ENCODE peak calls at places on chromosomes 3 and 15, in nine cellular contexts. One of them, this sample, is unnamed.

GRCh38 chr3:78823859-78824258 is 943.9 kb downstream of the ROBO1 start:
- DNase-seq in ELR: peak; percentile 65
- DNase-seq in LHCN-M2: no peak
- DNase-seq in cerebellum: no peak
- DNase-seq in dorsolateral prefrontal cortex: no peak
- DNase-seq in central memory CD4-positive, alpha-beta T cell: no peak
- DNase-seq in NCI-H2029 treated with DMSO at 0.1 percent for 48 hours: no peak
- DNase-seq in stimulated activated CD4-positive, alpha-beta T cell treated with anti-CD3 and anti-CD28 coated beads, Interleukin-4, amount 100 ng/mL, for 24 hours: no peak
- DNase-seq in SHP77: no peak
- DNase-seq in this sample: peak; percentile 60

GRCh38 chr3:189334064-189334920 is 162.5 kb downstream of the TPRG1 start:
- DNase-seq in ELR: peak; percentile 47
- DNase-seq in SHP77: no peak
- DNase-seq in LHCN-M2: peak; percentile 75
- DNase-seq in dorsolateral prefrontal cortex: no peak
- DNase-seq in cerebellum: no peak
- DNase-seq in central memory CD4-positive, alpha-beta T cell: peak; percentile 18
- DNase-seq in stimulated activated CD4-positive, alpha-beta T cell treated with anti-CD3 and anti-CD28 coated beads, Interleukin-4, amount 100 ng/mL, for 24 hours: no peak
- DNase-seq in NCI-H2029 treated with DMSO at 0.1 percent for 48 hours: no peak
- DNase-seq in this sample: no peak

GRCh38 chr3:30511524-30512278 is 94.7 kb upstream of the TGFBR2 start:
- DNase-seq in dorsolateral prefrontal cortex: no peak
- DNase-seq in ELR: peak; percentile 95
- DNase-seq in cerebellum: no peak
- DNase-seq in LHCN-M2: peak; percentile 97
- DNase-seq in stimulated activated CD4-positive, alpha-beta T cell treated with anti-CD3 and anti-CD28 coated beads, Interleukin-4, amount 100 ng/mL, for 24 hours: no peak
- DNase-seq in NCI-H2029 treated with DMSO at 0.1 percent for 48 hours: no peak
- DNase-seq in central memory CD4-positive, alpha-beta T cell: no peak
- DNase-seq in SHP77: no peak
- DNase-seq in this sample: peak; percentile 98

GRCh38 chr3:197427013-197427412 is 128.6 kb upstream of the DLG1 start:
- DNase-seq in LHCN-M2: no peak
- DNase-seq in NCI-H2029 treated with DMSO at 0.1 percent for 48 hours: no peak
- DNase-seq in cerebellum: peak; percentile 76
- DNase-seq in stimulated activated CD4-positive, alpha-beta T cell treated with anti-CD3 and anti-CD28 coated beads, Interleukin-4, amount 100 ng/mL, for 24 hours: no peak
- DNase-seq in SHP77: no peak
- DNase-seq in dorsolateral prefrontal cortex: no peak
- DNase-seq in ELR: no peak
- DNase-seq in central memory CD4-positive, alpha-beta T cell: no peak
- DNase-seq in this sample: peak; percentile 4

GRCh38 chr3:149528344-149528657 is 53.8 kb downstream of the TM4SF4 start:
- DNase-seq in SHP77: no peak
- DNase-seq in dorsolateral prefrontal cortex: no peak
- DNase-seq in LHCN-M2: no peak
- DNase-seq in ELR: no peak
- DNase-seq in NCI-H2029 treated with DMSO at 0.1 percent for 48 hours: no peak
- DNase-seq in stimulated activated CD4-positive, alpha-beta T cell treated with anti-CD3 and anti-CD28 coated beads, Interleukin-4, amount 100 ng/mL, for 24 hours: no peak
- DNase-seq in cerebellum: no peak
- DNase-seq in central memory CD4-positive, alpha-beta T cell: no peak
- DNase-seq in this sample: no peak

GRCh38 chr15:100115711-100116090 is 226.1 kb downstream of the ADAMTS17 start:
- DNase-seq in SHP77: no peak
- DNase-seq in central memory CD4-positive, alpha-beta T cell: no peak
- DNase-seq in dorsolateral prefrontal cortex: no peak
- DNase-seq in stimulated activated CD4-positive, alpha-beta T cell treated with anti-CD3 and anti-CD28 coated beads, Interleukin-4, amount 100 ng/mL, for 24 hours: no peak
- DNase-seq in ELR: peak; percentile 44
- DNase-seq in cerebellum: no peak
- DNase-seq in NCI-H2029 treated with DMSO at 0.1 percent for 48 hours: peak; percentile 31
- DNase-seq in LHCN-M2: peak; percentile 45
- DNase-seq in this sample: no peak

GRCh38 chr15:90762109-90762508 is 45.0 kb downstream of the BLM start:
- DNase-seq in NCI-H2029 treated with DMSO at 0.1 percent for 48 hours: no peak
- DNase-seq in central memory CD4-positive, alpha-beta T cell: no peak
- DNase-seq in dorsolateral prefrontal cortex: peak; percentile 49
- DNase-seq in stimulated activated CD4-positive, alpha-beta T cell treated with anti-CD3 and anti-CD28 coated beads, Interleukin-4, amount 100 ng/mL, for 24 hours: no peak
- DNase-seq in cerebellum: no peak
- DNase-seq in LHCN-M2: peak; percentile 76
- DNase-seq in SHP77: no peak
- DNase-seq in ELR: no peak
- DNase-seq in this sample: peak; percentile 78

GRCh38 chr15:74786659-74787165 is 4.8 kb downstream of the CSK start:
- DNase-seq in NCI-H2029 treated with DMSO at 0.1 percent for 48 hours: no peak
- DNase-seq in stimulated activated CD4-positive, alpha-beta T cell treated with anti-CD3 and anti-CD28 coated beads, Interleukin-4, amount 100 ng/mL, for 24 hours: no peak
- DNase-seq in LHCN-M2: no peak
- DNase-seq in dorsolateral prefrontal cortex: no peak
- DNase-seq in cerebellum: no peak
- DNase-seq in ELR: no peak
- DNase-seq in SHP77: no peak
- DNase-seq in central memory CD4-positive, alpha-beta T cell: no peak
- DNase-seq in this sample: no peak

GRCh38 chr3:183427206-183428139 is 946 bp downstream of the MCF2L2 start:
- DNase-seq in cerebellum: peak; percentile 56
- DNase-seq in ELR: no peak
- DNase-seq in dorsolateral prefrontal cortex: no peak
- DNase-seq in stimulated activated CD4-positive, alpha-beta T cell treated with anti-CD3 and anti-CD28 coated beads, Interleukin-4, amount 100 ng/mL, for 24 hours: no peak
- DNase-seq in SHP77: peak; percentile 18
- DNase-seq in LHCN-M2: no peak
- DNase-seq in central memory CD4-positive, alpha-beta T cell: no peak
- DNase-seq in NCI-H2029 treated with DMSO at 0.1 percent for 48 hours: no peak
- DNase-seq in this sample: no peak

GRCh38 chr3:14528081-14528480 is 12.1 kb downstream of the GRIP2 start:
- DNase-seq in SHP77: no peak
- DNase-seq in cerebellum: no peak
- DNase-seq in LHCN-M2: no peak
- DNase-seq in NCI-H2029 treated with DMSO at 0.1 percent for 48 hours: no peak
- DNase-seq in dorsolateral prefrontal cortex: no peak
- DNase-seq in stimulated activated CD4-positive, alpha-beta T cell treated with anti-CD3 and anti-CD28 coated beads, Interleukin-4, amount 100 ng/mL, for 24 hours: no peak
- DNase-seq in central memory CD4-positive, alpha-beta T cell: no peak
- DNase-seq in ELR: no peak
- DNase-seq in this sample: no peak

GRCh38 chr3:27076815-27077630 is 292.2 kb downstream of the NEK10 start:
- DNase-seq in LHCN-M2: no peak
- DNase-seq in ELR: no peak
- DNase-seq in SHP77: no peak
- DNase-seq in stimulated activated CD4-positive, alpha-beta T cell treated with anti-CD3 and anti-CD28 coated beads, Interleukin-4, amount 100 ng/mL, for 24 hours: no peak
- DNase-seq in NCI-H2029 treated with DMSO at 0.1 percent for 48 hours: no peak
- DNase-seq in dorsolateral prefrontal cortex: no peak
- DNase-seq in cerebellum: no peak
- DNase-seq in central memory CD4-positive, alpha-beta T cell: no peak
- DNase-seq in this sample: no peak

GRCh38 chr3:159669024-159669476 is 319.6 kb upstream of the IL12A start:
- DNase-seq in NCI-H2029 treated with DMSO at 0.1 percent for 48 hours: no peak
- DNase-seq in dorsolateral prefrontal cortex: no peak
- DNase-seq in stimulated activated CD4-positive, alpha-beta T cell treated with anti-CD3 and anti-CD28 coated beads, Interleukin-4, amount 100 ng/mL, for 24 hours: no peak
- DNase-seq in central memory CD4-positive, alpha-beta T cell: no peak
- DNase-seq in SHP77: no peak
- DNase-seq in cerebellum: no peak
- DNase-seq in LHCN-M2: peak; percentile 5
- DNase-seq in ELR: peak; percentile 43
- DNase-seq in this sample: peak; percentile 42

GRCh38 chr3:78086150-78086549 is 1046.3 kb downstream of the ROBO2 start:
- DNase-seq in cerebellum: no peak
- DNase-seq in LHCN-M2: no peak
- DNase-seq in SHP77: no peak
- DNase-seq in central memory CD4-positive, alpha-beta T cell: no peak
- DNase-seq in stimulated activated CD4-positive, alpha-beta T cell treated with anti-CD3 and anti-CD28 coated beads, Interleukin-4, amount 100 ng/mL, for 24 hours: no peak
- DNase-seq in NCI-H2029 treated with DMSO at 0.1 percent for 48 hours: no peak
- DNase-seq in ELR: peak; percentile 59
- DNase-seq in dorsolateral prefrontal cortex: no peak
- DNase-seq in this sample: no peak

GRCh38 chr15:59074607-59075006 is 30.3 kb upstream of the CCNB2 start:
- DNase-seq in NCI-H2029 treated with DMSO at 0.1 percent for 48 hours: no peak
- DNase-seq in cerebellum: no peak
- DNase-seq in dorsolateral prefrontal cortex: no peak
- DNase-seq in LHCN-M2: no peak
- DNase-seq in stimulated activated CD4-positive, alpha-beta T cell treated with anti-CD3 and anti-CD28 coated beads, Interleukin-4, amount 100 ng/mL, for 24 hours: no peak
- DNase-seq in SHP77: no peak
- DNase-seq in ELR: no peak
- DNase-seq in central memory CD4-positive, alpha-beta T cell: no peak
- DNase-seq in this sample: no peak

GRCh38 chr15:41465822-41466421 is 27.8 kb upstream of the ITPKA start:
- DNase-seq in LHCN-M2: peak; percentile 54
- DNase-seq in cerebellum: peak; percentile 36
- DNase-seq in dorsolateral prefrontal cortex: no peak
- DNase-seq in ELR: peak; percentile 70
- DNase-seq in SHP77: peak; percentile 18
- DNase-seq in NCI-H2029 treated with DMSO at 0.1 percent for 48 hours: no peak
- DNase-seq in stimulated activated CD4-positive, alpha-beta T cell treated with anti-CD3 and anti-CD28 coated beads, Interleukin-4, amount 100 ng/mL, for 24 hours: peak; percentile 42
- DNase-seq in central memory CD4-positive, alpha-beta T cell: peak; percentile 24
- DNase-seq in this sample: peak; percentile 58

GRCh38 chr3:73192036-73192738 is 130.7 kb downstream of the EBLN2 start:
- DNase-seq in NCI-H2029 treated with DMSO at 0.1 percent for 48 hours: no peak
- DNase-seq in ELR: peak; percentile 1
- DNase-seq in LHCN-M2: no peak
- DNase-seq in central memory CD4-positive, alpha-beta T cell: no peak
- DNase-seq in cerebellum: no peak
- DNase-seq in stimulated activated CD4-positive, alpha-beta T cell treated with anti-CD3 and anti-CD28 coated beads, Interleukin-4, amount 100 ng/mL, for 24 hours: no peak
- DNase-seq in dorsolateral prefrontal cortex: no peak
- DNase-seq in SHP77: peak; percentile 8
- DNase-seq in this sample: no peak

GRCh38 chr3:107757140-107757539 is 234.4 kb downstream of the BBX start:
- DNase-seq in ELR: no peak
- DNase-seq in central memory CD4-positive, alpha-beta T cell: no peak
- DNase-seq in stimulated activated CD4-positive, alpha-beta T cell treated with anti-CD3 and anti-CD28 coated beads, Interleukin-4, amount 100 ng/mL, for 24 hours: no peak
- DNase-seq in cerebellum: no peak
- DNase-seq in NCI-H2029 treated with DMSO at 0.1 percent for 48 hours: no peak
- DNase-seq in SHP77: no peak
- DNase-seq in dorsolateral prefrontal cortex: no peak
- DNase-seq in LHCN-M2: no peak
- DNase-seq in this sample: no peak

GRCh38 chr15:64699767-64700388 is 75.5 kb downstream of the RBPMS2 start:
- DNase-seq in ELR: no peak
- DNase-seq in SHP77: no peak
- DNase-seq in central memory CD4-positive, alpha-beta T cell: no peak
- DNase-seq in LHCN-M2: peak; percentile 31
- DNase-seq in NCI-H2029 treated with DMSO at 0.1 percent for 48 hours: no peak
- DNase-seq in cerebellum: no peak
- DNase-seq in stimulated activated CD4-positive, alpha-beta T cell treated with anti-CD3 and anti-CD28 coated beads, Interleukin-4, amount 100 ng/mL, for 24 hours: no peak
- DNase-seq in dorsolateral prefrontal cortex: no peak
- DNase-seq in this sample: no peak

GRCh38 chr3:192494176-192494575 is 233.2 kb downstream of the FGF12 start:
- DNase-seq in SHP77: no peak
- DNase-seq in cerebellum: no peak
- DNase-seq in dorsolateral prefrontal cortex: no peak
- DNase-seq in NCI-H2029 treated with DMSO at 0.1 percent for 48 hours: peak; percentile 86
- DNase-seq in central memory CD4-positive, alpha-beta T cell: no peak
- DNase-seq in LHCN-M2: no peak
- DNase-seq in stimulated activated CD4-positive, alpha-beta T cell treated with anti-CD3 and anti-CD28 coated beads, Interleukin-4, amount 100 ng/mL, for 24 hours: no peak
- DNase-seq in ELR: no peak
- DNase-seq in this sample: no peak

GRCh38 chr3:114108137-114108536 is 51.6 kb downstream of the QTRT2 start:
- DNase-seq in SHP77: no peak
- DNase-seq in stimulated activated CD4-positive, alpha-beta T cell treated with anti-CD3 and anti-CD28 coated beads, Interleukin-4, amount 100 ng/mL, for 24 hours: no peak
- DNase-seq in dorsolateral prefrontal cortex: no peak
- DNase-seq in ELR: no peak
- DNase-seq in LHCN-M2: no peak
- DNase-seq in cerebellum: no peak
- DNase-seq in central memory CD4-positive, alpha-beta T cell: no peak
- DNase-seq in NCI-H2029 treated with DMSO at 0.1 percent for 48 hours: no peak
- DNase-seq in this sample: no peak

GRCh38 chr15:70875001-70875782 is 17.0 kb downstream of the THAP10 start:
- DNase-seq in central memory CD4-positive, alpha-beta T cell: no peak
- DNase-seq in SHP77: no peak
- DNase-seq in NCI-H2029 treated with DMSO at 0.1 percent for 48 hours: no peak
- DNase-seq in cerebellum: peak; percentile 8
- DNase-seq in LHCN-M2: peak; percentile 54
- DNase-seq in stimulated activated CD4-positive, alpha-beta T cell treated with anti-CD3 and anti-CD28 coated beads, Interleukin-4, amount 100 ng/mL, for 24 hours: no peak
- DNase-seq in dorsolateral prefrontal cortex: no peak
- DNase-seq in ELR: peak; percentile 51
- DNase-seq in this sample: peak; percentile 65

GRCh38 chr15:90191795-90192494 is 9.2 kb upstream of the SEMA4B start:
- DNase-seq in cerebellum: peak; percentile 50
- DNase-seq in dorsolateral prefrontal cortex: peak; percentile 88
- DNase-seq in NCI-H2029 treated with DMSO at 0.1 percent for 48 hours: peak; percentile 92
- DNase-seq in ELR: no peak
- DNase-seq in central memory CD4-positive, alpha-beta T cell: no peak
- DNase-seq in stimulated activated CD4-positive, alpha-beta T cell treated with anti-CD3 and anti-CD28 coated beads, Interleukin-4, amount 100 ng/mL, for 24 hours: peak; percentile 24
- DNase-seq in LHCN-M2: peak; percentile 38
- DNase-seq in SHP77: peak; percentile 96
- DNase-seq in this sample: no peak

GRCh38 chr15:80787238-80787805 is 8.2 kb downstream of the CEMIP start:
- DNase-seq in NCI-H2029 treated with DMSO at 0.1 percent for 48 hours: no peak
- DNase-seq in SHP77: no peak
- DNase-seq in dorsolateral prefrontal cortex: no peak
- DNase-seq in cerebellum: no peak
- DNase-seq in stimulated activated CD4-positive, alpha-beta T cell treated with anti-CD3 and anti-CD28 coated beads, Interleukin-4, amount 100 ng/mL, for 24 hours: no peak
- DNase-seq in LHCN-M2: no peak
- DNase-seq in ELR: no peak
- DNase-seq in central memory CD4-positive, alpha-beta T cell: no peak
- DNase-seq in this sample: no peak

This sample was measured in HCEC 1CT.